ENCODE peak calls at places on chromosomes 13 and 19, in ten cellular contexts. One of them, this sample, is unnamed. For H3K27me3, the result is how much of the 10 kb centered on the place peaks cover.

GRCh38 chr13:77409412-77409811 is 82.5 kb upstream of the MYCBP2 start:
- DNase-seq in esophagus squamous epithelium: no peak
- DNase-seq in cardiac muscle cell: no peak
- DNase-seq in right cardiac atrium: no peak
- DNase-seq in psoas muscle: no peak
- DNase-seq in tibial nerve: no peak
- DNase-seq in CD4-positive, alpha-beta T cell: no peak
- DNase-seq in AG04450: no peak
- DNase-seq in SK-N-SH: no peak
- DNase-seq in GM23248: no peak
- DNase-seq in this sample: no peak

GRCh38 chr13:39887424-39887823 is 232.0 kb downstream of the COG6 start:
- DNase-seq in esophagus squamous epithelium: no peak
- DNase-seq in cardiac muscle cell: no peak
- DNase-seq in right cardiac atrium: no peak
- DNase-seq in psoas muscle: no peak
- DNase-seq in tibial nerve: no peak
- DNase-seq in CD4-positive, alpha-beta T cell: no peak
- DNase-seq in AG04450: no peak
- DNase-seq in SK-N-SH: no peak
- DNase-seq in GM23248: peak
- DNase-seq in this sample: no peak

GRCh38 chr13:45781553-45782326 is 69.8 kb downstream of the SIAH3 start:
- DNase-seq in esophagus squamous epithelium: no peak
- DNase-seq in cardiac muscle cell: peak
- DNase-seq in right cardiac atrium: peak
- DNase-seq in psoas muscle: peak
- DNase-seq in tibial nerve: no peak
- DNase-seq in CD4-positive, alpha-beta T cell: no peak
- DNase-seq in AG04450: no peak
- DNase-seq in SK-N-SH: peak
- DNase-seq in GM23248: peak
- DNase-seq in this sample: peak

GRCh38 chr13:55570371-55570770 is 1570.3 kb upstream of the PRR20A start:
- DNase-seq in esophagus squamous epithelium: no peak
- DNase-seq in cardiac muscle cell: no peak
- DNase-seq in right cardiac atrium: no peak
- DNase-seq in psoas muscle: no peak
- DNase-seq in tibial nerve: no peak
- DNase-seq in CD4-positive, alpha-beta T cell: no peak
- DNase-seq in AG04450: no peak
- DNase-seq in SK-N-SH: no peak
- DNase-seq in GM23248: no peak
- DNase-seq in this sample: no peak

GRCh38 chr19:34596989-34597388 is 80.0 kb downstream of the SCGB2B2 start:
- DNase-seq in esophagus squamous epithelium: no peak
- DNase-seq in cardiac muscle cell: no peak
- DNase-seq in right cardiac atrium: no peak
- DNase-seq in psoas muscle: no peak
- DNase-seq in tibial nerve: no peak
- DNase-seq in CD4-positive, alpha-beta T cell: no peak
- DNase-seq in AG04450: no peak
- DNase-seq in SK-N-SH: no peak
- DNase-seq in GM23248: no peak
- DNase-seq in this sample: no peak

GRCh38 chr19:46466536-46467199 is 4.7 kb downstream of the PNMA8A start:
- DNase-seq in esophagus squamous epithelium: no peak
- DNase-seq in cardiac muscle cell: peak
- DNase-seq in right cardiac atrium: peak
- DNase-seq in psoas muscle: peak
- DNase-seq in tibial nerve: no peak
- DNase-seq in CD4-positive, alpha-beta T cell: no peak
- DNase-seq in AG04450: peak
- DNase-seq in SK-N-SH: no peak
- DNase-seq in GM23248: peak
- DNase-seq in this sample: no peak

GRCh38 chr19:44582581-44583265 is 30.6 kb upstream of the IGSF23 start:
- DNase-seq in esophagus squamous epithelium: no peak
- DNase-seq in cardiac muscle cell: peak
- DNase-seq in right cardiac atrium: peak
- DNase-seq in psoas muscle: peak
- DNase-seq in tibial nerve: no peak
- DNase-seq in CD4-positive, alpha-beta T cell: no peak
- DNase-seq in AG04450: no peak
- DNase-seq in SK-N-SH: peak
- DNase-seq in GM23248: peak
- DNase-seq in this sample: no peak

GRCh38 chr13:90918551-90918950 is 428.9 kb upstream of the MIR17HG start:
- DNase-seq in esophagus squamous epithelium: no peak
- DNase-seq in cardiac muscle cell: peak
- DNase-seq in right cardiac atrium: no peak
- DNase-seq in psoas muscle: no peak
- DNase-seq in tibial nerve: no peak
- DNase-seq in CD4-positive, alpha-beta T cell: no peak
- DNase-seq in AG04450: no peak
- DNase-seq in SK-N-SH: no peak
- DNase-seq in GM23248: peak
- DNase-seq in this sample: no peak

GRCh38 chr13:50892162-50892944 is 17.2 kb upstream of the RNASEH2B start:
- DNase-seq in esophagus squamous epithelium: no peak
- DNase-seq in cardiac muscle cell: no peak
- DNase-seq in right cardiac atrium: no peak
- DNase-seq in psoas muscle: no peak
- DNase-seq in tibial nerve: no peak
- DNase-seq in CD4-positive, alpha-beta T cell: peak
- DNase-seq in AG04450: no peak
- DNase-seq in SK-N-SH: no peak
- DNase-seq in GM23248: no peak
- DNase-seq in this sample: no peak

GRCh38 chr13:59261928-59262488 is 901.7 kb downstream of the DIAPH3 start:
- DNase-seq in esophagus squamous epithelium: no peak
- DNase-seq in cardiac muscle cell: peak
- DNase-seq in right cardiac atrium: no peak
- DNase-seq in psoas muscle: no peak
- DNase-seq in tibial nerve: no peak
- DNase-seq in CD4-positive, alpha-beta T cell: no peak
- DNase-seq in AG04450: no peak
- DNase-seq in SK-N-SH: no peak
- DNase-seq in GM23248: no peak
- DNase-seq in this sample: peak

GRCh38 chr13:87656311-87656710 is 14.9 kb upstream of the SLITRK5 start:
- DNase-seq in esophagus squamous epithelium: no peak
- DNase-seq in cardiac muscle cell: no peak
- DNase-seq in right cardiac atrium: no peak
- DNase-seq in psoas muscle: no peak
- DNase-seq in tibial nerve: no peak
- DNase-seq in CD4-positive, alpha-beta T cell: no peak
- DNase-seq in AG04450: no peak
- DNase-seq in SK-N-SH: no peak
- DNase-seq in GM23248: no peak
- DNase-seq in this sample: no peak

GRCh38 chr19:54343868-54344267 is 4.9 kb upstream of the LILRA4 start:
- DNase-seq in esophagus squamous epithelium: no peak
- DNase-seq in cardiac muscle cell: no peak
- DNase-seq in right cardiac atrium: no peak
- DNase-seq in psoas muscle: no peak
- DNase-seq in tibial nerve: no peak
- DNase-seq in CD4-positive, alpha-beta T cell: no peak
- DNase-seq in AG04450: no peak
- DNase-seq in SK-N-SH: no peak
- DNase-seq in GM23248: no peak
- DNase-seq in this sample: no peak
- H3K27me3 ChIP-seq in esophagus squamous epithelium: under half
- H3K27me3 ChIP-seq in cardiac muscle cell: under half
- H3K27me3 ChIP-seq in right cardiac atrium: under half
- H3K27me3 ChIP-seq in psoas muscle: under half
- H3K27me3 ChIP-seq in tibial nerve: under half
- H3K27me3 ChIP-seq in CD4-positive, alpha-beta T cell: under half
- H3K27me3 ChIP-seq in AG04450: under half
- H3K27me3 ChIP-seq in SK-N-SH: half or more
- H3K27me3 ChIP-seq in GM23248: under half
- H3K27me3 ChIP-seq in this sample: under half

GRCh38 chr19:3985643-3986259 is 488 bp upstream of the EEF2 start:
- DNase-seq in esophagus squamous epithelium: no peak
- DNase-seq in cardiac muscle cell: no peak
- DNase-seq in right cardiac atrium: no peak
- DNase-seq in psoas muscle: no peak
- DNase-seq in tibial nerve: no peak
- DNase-seq in CD4-positive, alpha-beta T cell: no peak
- DNase-seq in AG04450: no peak
- DNase-seq in SK-N-SH: no peak
- DNase-seq in GM23248: peak
- DNase-seq in this sample: no peak

GRCh38 chr19:3990815-3991117 is 5.5 kb upstream of the EEF2 start:
- DNase-seq in esophagus squamous epithelium: no peak
- DNase-seq in cardiac muscle cell: no peak
- DNase-seq in right cardiac atrium: no peak
- DNase-seq in psoas muscle: no peak
- DNase-seq in tibial nerve: no peak
- DNase-seq in CD4-positive, alpha-beta T cell: no peak
- DNase-seq in AG04450: no peak
- DNase-seq in SK-N-SH: no peak
- DNase-seq in GM23248: no peak
- DNase-seq in this sample: no peak

GRCh38 chr19:3986260-3987041 is 1.2 kb upstream of the EEF2 start:
- DNase-seq in esophagus squamous epithelium: no peak
- DNase-seq in cardiac muscle cell: peak
- DNase-seq in right cardiac atrium: peak
- DNase-seq in psoas muscle: peak
- DNase-seq in tibial nerve: no peak
- DNase-seq in CD4-positive, alpha-beta T cell: peak
- DNase-seq in AG04450: no peak
- DNase-seq in SK-N-SH: peak
- DNase-seq in GM23248: peak
- DNase-seq in this sample: peak

GRCh38 chr19:3984908-3985642 is at the start of gene EEF2:
- DNase-seq in esophagus squamous epithelium: peak
- DNase-seq in cardiac muscle cell: peak
- DNase-seq in right cardiac atrium: peak
- DNase-seq in psoas muscle: peak
- DNase-seq in tibial nerve: peak
- DNase-seq in CD4-positive, alpha-beta T cell: peak
- DNase-seq in AG04450: peak
- DNase-seq in SK-N-SH: peak
- DNase-seq in GM23248: peak
- DNase-seq in this sample: peak

GRCh38 chr19:3987619-3988371 is 2.5 kb upstream of the EEF2 start:
- DNase-seq in esophagus squamous epithelium: no peak
- DNase-seq in cardiac muscle cell: peak
- DNase-seq in right cardiac atrium: peak
- DNase-seq in psoas muscle: peak
- DNase-seq in tibial nerve: peak
- DNase-seq in CD4-positive, alpha-beta T cell: peak
- DNase-seq in AG04450: peak
- DNase-seq in SK-N-SH: peak
- DNase-seq in GM23248: peak
- DNase-seq in this sample: peak
- H3K27ac ChIP-seq in esophagus squamous epithelium: peak
- H3K27ac ChIP-seq in cardiac muscle cell: no peak
- H3K27ac ChIP-seq in right cardiac atrium: no peak
- H3K27ac ChIP-seq in psoas muscle: peak
- H3K27ac ChIP-seq in tibial nerve: no peak
- H3K27ac ChIP-seq in CD4-positive, alpha-beta T cell: no peak
- H3K27ac ChIP-seq in AG04450: no peak
- H3K27ac ChIP-seq in SK-N-SH: peak
- H3K27ac ChIP-seq in GM23248: peak
- H3K27ac ChIP-seq in this sample: peak

DNA sequence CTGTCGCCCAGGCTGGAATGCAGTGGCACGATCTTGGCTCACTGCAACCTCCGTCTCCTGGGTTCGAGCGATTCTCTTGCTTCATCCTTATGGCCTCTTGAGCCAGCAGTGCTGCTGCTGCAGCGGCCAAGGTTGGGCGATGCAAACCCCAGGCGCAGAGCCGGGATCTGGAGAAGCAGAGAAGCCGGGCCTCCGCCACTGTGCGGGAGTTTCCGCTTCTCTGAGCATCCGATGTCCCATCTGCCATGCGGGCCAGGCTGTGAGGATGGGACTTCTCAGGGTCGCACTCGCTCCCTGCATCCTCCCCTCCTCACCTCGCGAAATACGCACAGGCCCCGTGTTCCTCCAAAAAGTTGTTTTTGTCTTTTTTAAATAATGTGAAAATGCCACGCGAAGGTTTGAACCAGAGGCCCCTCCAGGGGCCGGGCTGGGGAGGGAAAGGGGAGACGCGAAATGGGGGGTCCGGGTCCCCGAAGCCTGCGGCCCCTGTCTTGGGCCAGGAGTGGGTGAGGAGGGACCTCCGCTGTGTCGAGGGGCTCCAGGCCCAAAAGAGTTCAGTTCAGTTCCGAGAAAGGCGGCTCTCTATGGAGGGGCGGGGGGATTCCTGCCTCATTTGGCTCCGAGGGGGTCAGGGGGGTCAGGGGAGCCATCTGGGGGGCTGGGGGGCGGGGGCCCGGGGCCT is 15.9 kb downstream of the CYTH2 start:
- DNase-seq in esophagus squamous epithelium: no peak
- DNase-seq in cardiac muscle cell: no peak
- DNase-seq in right cardiac atrium: no peak
- DNase-seq in psoas muscle: no peak
- DNase-seq in tibial nerve: no peak
- DNase-seq in CD4-positive, alpha-beta T cell: no peak
- DNase-seq in AG04450: no peak
- DNase-seq in SK-N-SH: no peak
- DNase-seq in GM23248: no peak
- DNase-seq in this sample: no peak
- H3K27me3 ChIP-seq in esophagus squamous epithelium: under half
- H3K27me3 ChIP-seq in cardiac muscle cell: under half
- H3K27me3 ChIP-seq in right cardiac atrium: under half
- H3K27me3 ChIP-seq in psoas muscle: under half
- H3K27me3 ChIP-seq in tibial nerve: under half
- H3K27me3 ChIP-seq in CD4-positive, alpha-beta T cell: under half
- H3K27me3 ChIP-seq in AG04450: under half
- H3K27me3 ChIP-seq in SK-N-SH: under half
- H3K27me3 ChIP-seq in GM23248: under half
- H3K27me3 ChIP-seq in this sample: under half

DNA sequence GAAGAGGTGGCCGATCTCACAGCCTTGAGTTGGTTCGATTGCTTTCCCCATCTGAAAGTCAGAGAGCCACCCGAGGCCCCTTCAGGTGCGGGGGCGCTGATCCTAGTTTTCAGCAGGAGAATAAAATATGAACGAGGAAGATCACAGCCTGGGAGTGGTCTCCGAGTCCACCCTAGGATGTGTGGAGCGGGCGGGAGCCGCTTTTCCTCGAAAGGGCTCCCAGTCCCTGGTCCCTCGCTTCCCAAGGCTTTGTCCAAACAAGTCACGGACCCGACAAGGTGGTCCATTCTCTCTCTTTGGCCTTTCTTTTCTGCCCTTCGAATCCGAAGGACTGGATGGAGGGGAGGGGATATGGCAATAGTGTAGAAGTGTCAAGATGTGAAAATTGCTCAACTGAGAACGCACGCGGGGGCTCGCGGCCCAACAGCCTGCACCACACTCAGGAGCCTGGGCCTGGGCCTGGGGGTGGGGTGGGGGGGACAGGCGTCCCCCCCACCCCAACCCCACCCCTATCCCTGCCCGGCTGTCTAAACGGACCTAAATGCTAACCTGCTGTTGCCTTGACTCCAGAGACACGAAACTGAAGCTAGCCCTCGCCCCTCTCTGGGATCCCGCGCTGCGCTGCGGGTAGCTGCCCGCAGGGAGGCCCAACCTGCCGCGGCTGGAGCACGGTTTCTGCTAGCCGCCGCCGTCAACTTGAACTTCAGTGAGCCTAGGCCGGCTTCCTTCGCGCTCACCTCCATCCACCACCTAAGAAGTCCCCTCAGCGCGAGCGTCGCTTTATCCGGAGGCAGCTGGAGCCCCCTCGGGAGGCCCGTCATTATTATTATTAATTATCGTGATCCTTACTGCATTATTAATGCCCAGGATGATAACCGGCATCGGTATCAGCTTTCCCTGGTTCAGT is 7.1 kb downstream of the ZIC2 start:
- DNase-seq in esophagus squamous epithelium: no peak
- DNase-seq in cardiac muscle cell: no peak
- DNase-seq in right cardiac atrium: no peak
- DNase-seq in psoas muscle: no peak
- DNase-seq in tibial nerve: no peak
- DNase-seq in CD4-positive, alpha-beta T cell: no peak
- DNase-seq in AG04450: no peak
- DNase-seq in SK-N-SH: peak
- DNase-seq in GM23248: no peak
- DNase-seq in this sample: no peak
- H3K27ac ChIP-seq in esophagus squamous epithelium: no peak
- H3K27ac ChIP-seq in cardiac muscle cell: no peak
- H3K27ac ChIP-seq in right cardiac atrium: no peak
- H3K27ac ChIP-seq in psoas muscle: no peak
- H3K27ac ChIP-seq in tibial nerve: no peak
- H3K27ac ChIP-seq in CD4-positive, alpha-beta T cell: no peak
- H3K27ac ChIP-seq in AG04450: no peak
- H3K27ac ChIP-seq in SK-N-SH: no peak
- H3K27ac ChIP-seq in GM23248: no peak
- H3K27ac ChIP-seq in this sample: no peak